ENCODE peak calls at places on chromosomes 5 and 9, in four cellular contexts. Q is tibial nerve, H is DMS79, O is HCEC 1CT. B is an unnamed sample.

GRCh38 chr9:129317179-129318011 is 139.3 kb upstream of the IER5L start:
- DNase-seq in H (no peak), Q (no peak), O (peak; percentile 55), B (no peak)

GRCh38 chr9:91421022-91421765 is 2.4 kb downstream of the NFIL3 start:
- DNase-seq in Q (no peak), O (peak; percentile 27), H (no peak), B (no peak)

GRCh38 chr9:88183798-88184495 is 45.7 kb upstream of the SPATA31C2 start:
- DNase-seq in H (no peak), O (no peak), Q (no peak), B (no peak)

GRCh38 chr9:137046094-137046787 is at the start of gene NPDC1:
- DNase-seq in Q (peak; percentile 78), O (peak; percentile 42), H (peak; percentile 74), B (peak; percentile 100)

GRCh38 chr9:97299809-97300414 is 7.5 kb upstream of the CCDC180 start:
- DNase-seq in Q (no peak), H (no peak), O (no peak), B (no peak)

GRCh38 chr5:640461-641330 is 28.6 kb downstream of the CEP72 start:
- DNase-seq in Q (no peak), O (no peak), H (no peak), B (no peak)

GRCh38 chr5:84603557-84604185 is 219.0 kb upstream of the EDIL3 start:
- DNase-seq in Q (peak; percentile 72), O (no peak), H (no peak), B (no peak)

GRCh38 chr9:126417007-126417406 is 90.4 kb downstream of the MVB12B start:
- DNase-seq in Q (no peak), H (peak; percentile 52), O (no peak), B (no peak)

GRCh38 chr9:36964791-36965190 is 69.3 kb downstream of the PAX5 start:
- DNase-seq in H (no peak), Q (no peak), O (no peak), B (no peak)

GRCh38 chr9:69762527-69762926 is 2.7 kb upstream of the PTAR1 start:
- DNase-seq in O (no peak), Q (no peak), H (no peak), B (no peak)

GRCh38 chr5:145244251-145244650 is 590.9 kb downstream of the PRELID2 start:
- DNase-seq in Q (no peak), H (no peak), O (no peak), B (no peak)

GRCh38 chr5:89128097-89128496 is 245.1 kb upstream of the MEF2C start:
- DNase-seq in H (no peak), O (peak; percentile 63), Q (no peak), B (no peak)

GRCh38 chr5:86354664-86355063 is 263.1 kb upstream of the COX7C start:
- DNase-seq in O (no peak), Q (no peak), H (no peak), B (no peak)

GRCh38 chr9:127308559-127309429 is 44.2 kb downstream of the GARNL3 start:
- DNase-seq in H (no peak), Q (no peak), O (peak; percentile 44), B (no peak)

GRCh38 chr9:86257406-86257805 is 2.1 kb downstream of the C9orf153 start:
- DNase-seq in Q (no peak), O (no peak), H (no peak), B (no peak)

GRCh38 chr5:155475318-155475717 is 461.8 kb downstream of the KIF4B start:
- DNase-seq in H (no peak), Q (no peak), O (no peak), B (no peak)

GRCh38 chr5:36145311-36145710 is 6.4 kb downstream of the LMBRD2 start:
- DNase-seq in H (no peak), O (no peak), Q (no peak), B (no peak)

GRCh38 chr5:34474573-34475021 is 181.5 kb upstream of the RAI14 start:
- DNase-seq in H (no peak), Q (peak; percentile 26), O (peak; percentile 57), B (peak; percentile 49)

GRCh38 chr5:95759634-95760033 is 28.5 kb downstream of the RHOBTB3 start:
- DNase-seq in H (no peak), O (peak; percentile 48), Q (no peak), B (no peak)

GRCh38 chr5:136208946-136209345 is 16.0 kb upstream of the SMIM32 start:
- DNase-seq in O (no peak), H (no peak), Q (no peak), B (no peak)

GRCh38 chr5:181052928-181053759 is 13.1 kb downstream of the BTNL9 start:
- DNase-seq in O (no peak), H (no peak), Q (no peak), B (no peak)

GRCh38 chr5:92715946-92716345 is 865.1 kb downstream of the NR2F1-AS1 start:
- DNase-seq in H (no peak), O (no peak), Q (no peak), B (no peak)

GRCh38 chr5:106545325-106545724 is 1125.4 kb downstream of the EFNA5 start:
- DNase-seq in Q (no peak), O (peak; percentile 13), H (no peak), B (peak; percentile 13)

GRCh38 chr5:139636207-139636792 is 11.8 kb upstream of the CXXC5 start:
- DNase-seq in Q (no peak), H (peak; percentile 36), O (no peak), B (no peak)

GRCh38 chr5:143800715-143801114 is 11.2 kb upstream of the HMHB1 start:
- DNase-seq in H (no peak), O (no peak), Q (no peak), B (no peak)

B was measured in H54.